ENCODE peak calls at places on chromosomes 6 and 20, in six cellular contexts. One of them, this sample, is unnamed. For H3K4me1, the result is how much of the 10 kb centered on the place peaks cover.

GRCh38 chr20:56249244-56249955 is 868 bp downstream of the MC3R start:
- DNase-seq in H1: peak
- DNase-seq in heart left ventricle: no peak
- DNase-seq in transverse colon: peak
- DNase-seq in Peyer's patch: no peak
- DNase-seq in A549: peak
- DNase-seq in this sample: no peak

GRCh38 chr6:128208851-128209580 is 308.2 kb upstream of the THEMIS start:
- DNase-seq in Peyer's patch: no peak
- DNase-seq in H1: no peak
- DNase-seq in A549: no peak
- DNase-seq in transverse colon: no peak
- DNase-seq in heart left ventricle: no peak
- DNase-seq in this sample: no peak

GRCh38 chr20:46765506-46765905 is 56.1 kb downstream of the SLC2A10 start:
- DNase-seq in transverse colon: no peak
- DNase-seq in Peyer's patch: no peak
- DNase-seq in heart left ventricle: no peak
- DNase-seq in H1: no peak
- DNase-seq in A549: no peak
- DNase-seq in this sample: no peak

GRCh38 chr6:79635179-79635578 is 4.0 kb downstream of the SH3BGRL2 start:
- DNase-seq in Peyer's patch: no peak
- DNase-seq in transverse colon: no peak
- DNase-seq in H1: no peak
- DNase-seq in A549: no peak
- DNase-seq in heart left ventricle: no peak
- DNase-seq in this sample: no peak

GRCh38 chr20:33908351-33908750 is 85.4 kb upstream of the RALY start:
- DNase-seq in heart left ventricle: no peak
- DNase-seq in transverse colon: no peak
- DNase-seq in H1: no peak
- DNase-seq in Peyer's patch: no peak
- DNase-seq in A549: no peak
- DNase-seq in this sample: no peak

GRCh38 chr20:52060794-52061714 is 130.5 kb downstream of the ZFP64 start:
- DNase-seq in heart left ventricle: no peak
- DNase-seq in transverse colon: no peak
- DNase-seq in H1: no peak
- DNase-seq in Peyer's patch: no peak
- DNase-seq in A549: peak
- DNase-seq in this sample: no peak

GRCh38 chr20:16368645-16369292 is 204.5 kb downstream of the KIF16B start:
- DNase-seq in transverse colon: no peak
- DNase-seq in A549: peak
- DNase-seq in H1: no peak
- DNase-seq in heart left ventricle: no peak
- DNase-seq in Peyer's patch: no peak
- DNase-seq in this sample: peak

GRCh38 chr20:58293453-58293852 is 16.1 kb upstream of the RAB22A start:
- DNase-seq in heart left ventricle: peak
- DNase-seq in Peyer's patch: no peak
- DNase-seq in A549: no peak
- DNase-seq in H1: no peak
- DNase-seq in transverse colon: no peak
- DNase-seq in this sample: no peak

GRCh38 chr6:157017861-157018260 is 240.7 kb downstream of the ARID1B start:
- DNase-seq in H1: no peak
- DNase-seq in heart left ventricle: no peak
- DNase-seq in Peyer's patch: no peak
- DNase-seq in A549: no peak
- DNase-seq in transverse colon: no peak
- DNase-seq in this sample: no peak

GRCh38 chr6:6918216-6918983 is 189.4 kb upstream of the RREB1 start:
- DNase-seq in H1: no peak
- DNase-seq in heart left ventricle: no peak
- DNase-seq in A549: no peak
- DNase-seq in Peyer's patch: no peak
- DNase-seq in transverse colon: no peak
- DNase-seq in this sample: no peak

GRCh38 chr6:45504947-45505346 is 127.2 kb upstream of the SUPT3H start:
- DNase-seq in Peyer's patch: no peak
- DNase-seq in H1: no peak
- DNase-seq in A549: no peak
- DNase-seq in heart left ventricle: no peak
- DNase-seq in transverse colon: no peak
- DNase-seq in this sample: no peak

GRCh38 chr6:54192993-54193392 is 81.8 kb downstream of the MLIP start:
- DNase-seq in Peyer's patch: no peak
- DNase-seq in transverse colon: no peak
- DNase-seq in A549: no peak
- DNase-seq in heart left ventricle: no peak
- DNase-seq in H1: no peak
- DNase-seq in this sample: no peak

GRCh38 chr6:152978058-152978457 is 4.8 kb downstream of the FBXO5 start:
- DNase-seq in transverse colon: no peak
- DNase-seq in A549: no peak
- DNase-seq in Peyer's patch: no peak
- DNase-seq in H1: no peak
- DNase-seq in heart left ventricle: no peak
- DNase-seq in this sample: no peak

GRCh38 chr6:149513915-149514314 is 29.1 kb upstream of the ZC3H12D start:
- DNase-seq in A549: no peak
- DNase-seq in Peyer's patch: no peak
- DNase-seq in transverse colon: no peak
- DNase-seq in H1: no peak
- DNase-seq in heart left ventricle: no peak
- DNase-seq in this sample: no peak

GRCh38 chr6:7960848-7961247 is 50.3 kb upstream of the TXNDC5 start:
- DNase-seq in transverse colon: no peak
- DNase-seq in heart left ventricle: no peak
- DNase-seq in Peyer's patch: no peak
- DNase-seq in H1: no peak
- DNase-seq in A549: no peak
- DNase-seq in this sample: no peak

GRCh38 chr6:134235937-134236751 is 81.8 kb downstream of the SGK1 start:
- DNase-seq in transverse colon: no peak
- DNase-seq in Peyer's patch: no peak
- DNase-seq in H1: no peak
- DNase-seq in A549: no peak
- DNase-seq in heart left ventricle: no peak
- DNase-seq in this sample: no peak

GRCh38 chr20:25078662-25079061 is 3.3 kb downstream of the VSX1 start:
- DNase-seq in heart left ventricle: no peak
- DNase-seq in transverse colon: no peak
- DNase-seq in Peyer's patch: no peak
- DNase-seq in H1: no peak
- DNase-seq in A549: no peak
- DNase-seq in this sample: no peak

GRCh38 chr20:59463541-59463940 is 140.8 kb upstream of the PHACTR3 start:
- DNase-seq in heart left ventricle: no peak
- DNase-seq in transverse colon: no peak
- DNase-seq in Peyer's patch: no peak
- DNase-seq in A549: no peak
- DNase-seq in H1: no peak
- DNase-seq in this sample: no peak

GRCh38 chr6:26295691-26296555 is 69.1 kb upstream of the BTN3A2 start:
- DNase-seq in Peyer's patch: peak
- DNase-seq in transverse colon: peak
- DNase-seq in heart left ventricle: no peak
- DNase-seq in A549: no peak
- DNase-seq in H1: no peak
- DNase-seq in this sample: peak

GRCh38 chr6:117440558-117441525 is 15.1 kb upstream of the ROS1 start:
- DNase-seq in heart left ventricle: no peak
- DNase-seq in A549: peak
- DNase-seq in Peyer's patch: no peak
- DNase-seq in transverse colon: no peak
- DNase-seq in H1: no peak
- DNase-seq in this sample: no peak

GRCh38 chr6:28907394-28907793 is 16.4 kb downstream of the TRIM27 start:
- DNase-seq in A549: no peak
- DNase-seq in Peyer's patch: no peak
- DNase-seq in H1: no peak
- DNase-seq in heart left ventricle: no peak
- DNase-seq in transverse colon: no peak
- DNase-seq in this sample: no peak

GRCh38 chr20:24095753-24096152 is 107.2 kb upstream of the GGTLC1 start:
- DNase-seq in A549: no peak
- DNase-seq in transverse colon: no peak
- DNase-seq in H1: no peak
- DNase-seq in heart left ventricle: no peak
- DNase-seq in Peyer's patch: no peak
- DNase-seq in this sample: no peak

GRCh38 chr20:37990571-37991151 is 42.6 kb downstream of the TTI1 start:
- DNase-seq in A549: peak
- DNase-seq in Peyer's patch: no peak
- DNase-seq in H1: no peak
- DNase-seq in heart left ventricle: peak
- DNase-seq in transverse colon: peak
- DNase-seq in this sample: peak

GRCh38 chr20:37988555-37988954 is 44.7 kb downstream of the TTI1 start:
- DNase-seq in transverse colon: no peak
- DNase-seq in H1: no peak
- DNase-seq in heart left ventricle: no peak
- DNase-seq in Peyer's patch: no peak
- DNase-seq in A549: no peak
- DNase-seq in this sample: peak

GRCh38 chr20:37991506-37992302 is 41.6 kb downstream of the TTI1 start:
- DNase-seq in H1: no peak
- DNase-seq in A549: no peak
- DNase-seq in transverse colon: no peak
- DNase-seq in Peyer's patch: no peak
- DNase-seq in heart left ventricle: no peak
- DNase-seq in this sample: no peak

GRCh38 chr20:37987602-37988290 is 45.5 kb downstream of the TTI1 start:
- DNase-seq in transverse colon: no peak
- DNase-seq in Peyer's patch: no peak
- DNase-seq in heart left ventricle: no peak
- DNase-seq in H1: no peak
- DNase-seq in A549: no peak
- DNase-seq in this sample: no peak

DNA sequence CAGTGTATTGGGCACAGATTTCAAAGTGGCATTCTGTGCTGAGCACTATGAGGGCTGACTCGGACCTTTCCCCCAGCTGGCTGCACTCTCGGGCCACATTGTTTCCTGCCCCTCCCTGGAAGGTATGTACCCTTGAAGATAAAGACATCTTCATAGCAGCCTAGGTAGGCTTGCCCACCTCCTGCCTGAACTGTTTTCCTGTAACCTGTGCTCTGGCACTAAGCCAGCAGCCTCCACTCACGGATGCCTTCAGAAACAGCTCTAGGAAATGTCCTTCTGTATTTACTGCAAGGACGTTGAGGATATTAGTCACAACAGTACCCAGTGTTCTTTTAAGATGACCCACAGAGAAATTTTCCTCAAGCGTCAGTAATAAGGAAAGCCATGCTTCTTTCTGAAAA is 43.7 kb downstream of the TTI1 start:
- DNase-seq in transverse colon: peak
- DNase-seq in A549: no peak
- DNase-seq in heart left ventricle: peak
- DNase-seq in Peyer's patch: no peak
- DNase-seq in H1: no peak
- DNase-seq in this sample: peak
- H3K4me1 ChIP-seq in transverse colon: half or more
- H3K4me1 ChIP-seq in A549: half or more
- H3K4me1 ChIP-seq in heart left ventricle: half or more
- H3K4me1 ChIP-seq in Peyer's patch: under half
- H3K4me1 ChIP-seq in H1: under half
- H3K4me1 ChIP-seq in this sample: half or more

DNA sequence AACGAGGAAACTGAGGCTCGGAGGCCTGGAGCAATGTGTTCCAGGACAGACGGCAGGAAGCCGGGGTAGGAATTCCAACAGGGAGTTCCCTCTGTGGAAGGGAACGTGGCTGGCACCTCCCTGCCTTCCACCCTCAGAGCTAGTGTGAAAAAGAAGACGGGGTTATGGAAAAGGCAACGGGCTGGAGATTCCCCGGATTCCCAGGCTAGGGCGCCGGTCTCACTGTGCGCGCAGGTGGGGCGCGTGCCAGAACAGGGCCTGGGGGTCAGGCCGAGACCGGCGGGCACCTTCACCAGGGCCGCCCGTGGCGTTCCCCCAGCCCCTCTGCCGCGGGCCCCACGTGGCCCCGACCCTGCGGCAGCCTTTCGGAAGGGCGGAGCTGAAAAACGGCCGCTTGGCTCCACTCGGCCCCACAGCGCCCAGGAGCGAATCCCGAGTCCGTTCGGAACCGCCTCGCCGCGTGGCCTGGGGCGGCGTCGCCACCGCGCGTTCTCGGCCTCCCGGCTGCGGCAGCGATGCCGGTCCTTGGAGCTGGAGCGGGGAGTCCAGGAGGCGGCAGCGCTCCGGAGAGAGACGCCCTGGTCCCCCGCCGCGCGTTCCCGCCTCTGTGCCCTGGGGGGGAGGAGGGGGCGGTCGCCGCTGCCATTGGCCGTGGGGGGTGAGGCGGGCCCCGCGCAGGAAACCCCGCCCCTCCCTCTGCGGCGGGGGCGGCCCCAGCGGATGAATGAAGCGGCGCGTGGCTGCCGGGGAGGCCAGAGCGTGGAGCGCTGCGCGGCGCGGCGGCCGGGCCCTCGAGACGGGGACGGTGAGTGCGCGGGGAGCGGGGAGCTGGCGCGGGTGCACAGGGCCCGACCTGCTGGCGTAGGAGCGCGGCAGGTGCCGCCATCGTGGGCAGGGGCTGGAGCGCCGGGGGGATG is at the start of gene SLCO4A1:
- DNase-seq in A549: peak
- DNase-seq in transverse colon: peak
- DNase-seq in H1: no peak
- DNase-seq in heart left ventricle: peak
- DNase-seq in Peyer's patch: peak
- DNase-seq in this sample: peak
- TF ChIP-seq POLR2A in A549: peak
- TF ChIP-seq POLR2A in transverse colon: peak
- TF ChIP-seq POLR2A in H1: no peak
- TF ChIP-seq POLR2A in heart left ventricle: no peak
- TF ChIP-seq POLR2A in Peyer's patch: peak
- TF ChIP-seq POLR2A in this sample: peak

GRCh38 chr6:87919001-87919400 is 128.6 kb upstream of the SPACA1 start:
- DNase-seq in H1: no peak
- DNase-seq in transverse colon: no peak
- DNase-seq in Peyer's patch: no peak
- DNase-seq in heart left ventricle: no peak
- DNase-seq in A549: no peak
- DNase-seq in this sample: no peak
- H3K4me1 ChIP-seq in H1: under half
- H3K4me1 ChIP-seq in transverse colon: under half
- H3K4me1 ChIP-seq in Peyer's patch: under half
- H3K4me1 ChIP-seq in heart left ventricle: under half
- H3K4me1 ChIP-seq in A549: under half
- H3K4me1 ChIP-seq in this sample: under half

GRCh38 chr6:2990179-2990931 is 9.3 kb upstream of the NQO2 start:
- DNase-seq in transverse colon: peak
- DNase-seq in Peyer's patch: peak
- DNase-seq in heart left ventricle: no peak
- DNase-seq in H1: no peak
- DNase-seq in A549: no peak
- DNase-seq in this sample: no peak
- TF ChIP-seq POLR2A in transverse colon: peak
- TF ChIP-seq POLR2A in Peyer's patch: peak
- TF ChIP-seq POLR2A in heart left ventricle: no peak
- TF ChIP-seq POLR2A in H1: no peak
- TF ChIP-seq POLR2A in A549: no peak
- TF ChIP-seq POLR2A in this sample: no peak